ENCODE peak calls at places on chromosomes 12 and 14, in nine cellular contexts. L, G, S, N, W, Q, E, M and D are unnamed samples.
A peak's percentile ranks its signal among the peaks of the same experiment; 100 is the strongest.

GRCh38 chr14:66638688-66639087 is 130.7 kb downstream of the GPHN start:
- DNase-seq in W (no peak), Q (no peak), G (no peak), E (no peak), L (no peak), N (peak; percentile 53), S (peak; percentile 61), M (no peak), D (no peak)

GRCh38 chr14:34338056-34338455 is 124.0 kb downstream of the SPTSSA start:
- DNase-seq in S (no peak), G (no peak), Q (no peak), N (no peak), E (no peak), W (no peak), L (no peak), M (no peak), D (no peak)

GRCh38 chr12:65699251-65699650 is 125.0 kb upstream of the HMGA2 start:
- DNase-seq in W (no peak), M (no peak), S (peak; percentile 34), E (no peak), Q (no peak), L (no peak), G (no peak), N (peak; percentile 23), D (no peak)

GRCh38 chr12:88553941-88554658 is 26.2 kb downstream of the KITLG start:
- DNase-seq in Q (peak; percentile 89), E (no peak), L (no peak), M (peak; percentile 34), W (no peak), G (no peak), N (peak; percentile 77), S (peak; percentile 92), D (no peak)

GRCh38 chr14:87824261-87824660 is 168.7 kb downstream of the GALC start:
- DNase-seq in W (no peak), M (no peak), G (no peak), S (no peak), E (no peak), N (peak; percentile 8), Q (no peak), L (no peak), D (no peak)

GRCh38 chr12:100758083-100758482 is 36.5 kb upstream of the ANO4 start:
- DNase-seq in E (no peak), L (no peak), M (no peak), G (no peak), Q (no peak), W (no peak), N (no peak), S (no peak), D (no peak)

GRCh38 chr14:22380511-22381455 is 208.2 kb downstream of the DAD1 start:
- DNase-seq in N (peak; percentile 69), S (peak; percentile 72), M (no peak), Q (no peak), L (no peak), G (no peak), W (no peak), E (no peak), D (no peak)

GRCh38 chr12:76720068-76720467 is 43.8 kb upstream of the ZDHHC17 start:
- DNase-seq in E (no peak), L (no peak), M (no peak), Q (peak; percentile 34), W (no peak), S (peak; percentile 62), G (no peak), N (peak; percentile 87), D (no peak)

GRCh38 chr12:80778005-80778541 is 61.4 kb downstream of the MYF5 start:
- DNase-seq in M (peak; percentile 71), Q (peak; percentile 87), N (peak; percentile 93), S (peak; percentile 52), L (no peak), E (peak; percentile 96), G (no peak), W (peak; percentile 68), D (peak; percentile 77)

GRCh38 chr12:55955344-55955743 is 10.5 kb downstream of the PMEL start:
- DNase-seq in L (no peak), S (no peak), N (no peak), W (no peak), G (no peak), E (no peak), Q (no peak), M (no peak), D (no peak)

GRCh38 chr12:126936181-126936851 is 1330.7 kb upstream of the TMEM132C start:
- DNase-seq in N (peak; percentile 8), S (peak; percentile 86), G (no peak), W (peak; percentile 87), E (peak; percentile 64), Q (no peak), M (peak; percentile 38), L (no peak), D (no peak)

GRCh38 chr12:108156717-108157116 is 27.6 kb downstream of the WSCD2 start:
- DNase-seq in G (no peak), L (no peak), S (no peak), Q (no peak), E (no peak), N (no peak), M (no peak), W (no peak), D (no peak)

GRCh38 chr12:94640134-94640928 is 10.0 kb downstream of the TMCC3 start:
- DNase-seq in N (peak; percentile 94), L (no peak), M (no peak), G (no peak), E (peak; percentile 92), W (no peak), S (peak; percentile 39), Q (no peak), D (no peak)

GRCh38 chr14:59739794-59740193 is 130.8 kb downstream of the RTN1 start:
- DNase-seq in E (no peak), S (no peak), G (no peak), M (no peak), Q (no peak), N (no peak), L (no peak), W (no peak), D (no peak)

GRCh38 chr12:115771065-115771464 is 506.4 kb downstream of the MED13L start:
- DNase-seq in G (no peak), Q (no peak), S (peak; percentile 47), L (no peak), N (no peak), W (no peak), M (no peak), E (no peak), D (no peak)

GRCh38 chr12:42936991-42937390 is 347.4 kb upstream of the PRICKLE1 start:
- DNase-seq in G (no peak), S (no peak), Q (no peak), N (peak; percentile 71), M (no peak), W (no peak), L (no peak), E (no peak), D (no peak)

GRCh38 chr12:122121341-122122192 is 43.0 kb downstream of the MLXIP start:
- DNase-seq in N (no peak), G (no peak), E (no peak), Q (no peak), W (peak; percentile 60), S (no peak), L (no peak), M (no peak), D (peak; percentile 64)

GRCh38 chr14:73660511-73660910 is 15.7 kb downstream of the DNAL1 start:
- DNase-seq in E (no peak), N (no peak), L (no peak), Q (no peak), S (no peak), G (no peak), W (no peak), M (no peak), D (no peak)

GRCh38 chr12:132305991-132306884 is 23.2 kb downstream of the GALNT9 start:
- DNase-seq in N (no peak), S (no peak), Q (no peak), M (no peak), W (peak; percentile 48), G (no peak), L (no peak), E (no peak), D (peak; percentile 58)

GRCh38 chr12:26789731-26790644 is 43.0 kb downstream of the ITPR2 start:
- DNase-seq in E (no peak), G (no peak), N (peak; percentile 78), Q (no peak), L (no peak), M (no peak), S (peak; percentile 90), W (no peak), D (no peak)

GRCh38 chr12:100611031-100611430 is 37.5 kb downstream of the GAS2L3 start:
- DNase-seq in G (no peak), Q (no peak), W (no peak), S (no peak), E (no peak), L (no peak), N (no peak), M (no peak), D (no peak)

GRCh38 chr12:103901518-103902173 is 28.6 kb upstream of the HSP90B1 start:
- DNase-seq in W (no peak), L (no peak), Q (no peak), N (no peak), S (no peak), E (no peak), G (no peak), M (no peak), D (no peak)

GRCh38 chr14:38248629-38249028 is 7.3 kb downstream of the CLEC14A start:
- DNase-seq in N (no peak), G (no peak), M (no peak), W (no peak), E (no peak), Q (no peak), L (no peak), S (peak; percentile 25), D (no peak)
- TF ChIP-seq CTCF in N (no peak), G (no peak), M (no peak), W (no peak), E (no peak), Q (peak; percentile 44), L (no peak), S (peak; percentile 42), D (no peak)

GRCh38 chr14:70955543-70956480 is 48.6 kb downstream of the PCNX1 start:
- DNase-seq in Q (no peak), L (no peak), S (peak; percentile 44), M (peak; percentile 17), W (no peak), G (no peak), E (peak; percentile 63), N (no peak), D (no peak)
- TF ChIP-seq CTCF in Q (peak; percentile 74), L (no peak), S (peak; percentile 93), M (peak; percentile 24), W (no peak), G (peak; percentile 66), E (peak; percentile 63), N (peak; percentile 68), D (peak; percentile 62)

DNA sequence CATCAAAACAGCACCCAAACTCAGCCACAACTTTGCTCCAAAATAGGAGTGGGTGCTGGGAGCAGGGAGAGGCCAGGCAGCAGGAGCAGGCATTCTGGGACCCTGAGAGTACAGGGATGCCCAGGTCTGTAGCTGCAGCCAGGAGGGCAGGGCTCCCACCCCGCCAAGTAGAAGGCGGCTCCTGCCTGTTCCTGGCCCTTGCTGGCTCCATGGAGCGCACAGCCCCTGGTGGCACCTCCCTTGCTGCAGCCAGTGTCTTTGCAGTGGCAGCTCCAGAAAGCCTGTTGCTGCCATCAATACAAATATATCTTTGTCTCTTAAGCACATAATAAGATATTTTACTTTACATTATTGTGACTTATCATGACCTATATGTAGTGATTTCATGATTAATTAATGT is 1096.5 kb downstream of the FSCB start:
- DNase-seq in W (no peak), Q (no peak), M (no peak), E (no peak), G (no peak), N (no peak), S (no peak), L (no peak), D (no peak)
- TF ChIP-seq CTCF in W (no peak), Q (no peak), M (no peak), E (no peak), G (no peak), N (no peak), S (no peak), L (no peak), D (no peak)

GRCh38 chr12:106918746-106919145 is 37.0 kb upstream of the TMEM263 start:
- DNase-seq in N (no peak), G (no peak), S (peak; percentile 53), Q (no peak), W (no peak), M (peak; percentile 12), L (no peak), E (no peak), D (no peak)
- TF ChIP-seq CTCF in N (peak; percentile 54), G (peak; percentile 85), S (peak; percentile 85), Q (peak; percentile 81), W (no peak), M (peak; percentile 27), L (no peak), E (peak; percentile 39), D (peak; percentile 47)